ENCODE peak calls at places on chromosomes 3 and 15, in five cellular contexts. B is choroid plexus epithelial cell; O is CD4-positive, alpha-beta memory T cell; V is stimulated activated CD4-positive, alpha-beta T cell treated with anti-CD3 and anti-CD28 coated beads, Interleukin-2, amount 100 ng/mL, for 24 hours; U is NCI-H69. Z is an unnamed sample.

GRCh38 chr15:84398763-84399701 is 163.5 kb downstream of the GOLGA6L4 start:
- DNase-seq in B (no peak), O (no peak), U (no peak), V (no peak), Z (no peak)

GRCh38 chr3:187211532-187212274 is 14.4 kb downstream of the RTP1 start:
- DNase-seq in U (no peak), O (no peak), B (peak), V (no peak), Z (no peak)

GRCh38 chr15:51735211-51735610 is 2.2 kb downstream of the LYSMD2 start:
- DNase-seq in O (no peak), U (peak), V (no peak), B (no peak), Z (no peak)

GRCh38 chr3:141686477-141687280 is 51.4 kb upstream of the RNF7 start:
- DNase-seq in O (peak), V (no peak), U (peak), B (peak), Z (no peak)

GRCh38 chr3:51703776-51704510 is 2.9 kb upstream of the GRM2 start:
- DNase-seq in U (peak), O (no peak), V (no peak), B (no peak), Z (no peak)

GRCh38 chr3:128313181-128313725 is 153.4 kb downstream of the DNAJB8 start:
- DNase-seq in V (peak), U (no peak), B (no peak), O (no peak), Z (no peak)

GRCh38 chr3:155853214-155854146 is 747 bp downstream of the SLC33A1 start:
- DNase-seq in O (no peak), U (peak), B (no peak), V (no peak), Z (peak)

GRCh38 chr3:145951431-145951830 is 209.6 kb downstream of the PLOD2 start:
- DNase-seq in O (no peak), V (no peak), B (no peak), U (no peak), Z (no peak)

GRCh38 chr3:101850327-101851048 is 1.2 kb downstream of the NFKBIZ start:
- DNase-seq in U (peak), B (peak), V (peak), O (peak), Z (peak)

GRCh38 chr3:100647171-100647570 is 37.8 kb downstream of the ADGRG7 start:
- DNase-seq in U (no peak), V (no peak), O (no peak), B (no peak), Z (no peak)

Z was measured in stimulated activated naive B cell treated with anti-CD40 and anti-IgM and Interleukin-4, amounts not matched to agents 10 μg/mL and 1 μg/mL and 100 μg/mL, for 72 hours.